ENCODE peak calls at places on chromosomes 5 and 9, in five cellular contexts. B, W, A, R and N are unnamed samples.
A peak's percentile ranks its signal among the peaks of the same experiment; 100 is the strongest.

GRCh38 chr5:6480133-6481051 is 31.7 kb downstream of the UBE2QL1 start:
- DNase-seq in B (peak; percentile 15), W (no peak), A (no peak), R (no peak), N (peak; percentile 8)

GRCh38 chr5:178524093-178524882 is 65.9 kb downstream of the COL23A1 start:
- DNase-seq in B (no peak), W (no peak), A (no peak), R (no peak), N (peak; percentile 63)

GRCh38 chr5:108867661-108868060 is 120.0 kb downstream of the FER start:
- DNase-seq in B (no peak), W (no peak), A (peak; percentile 73), R (no peak), N (peak; percentile 73)

GRCh38 chr5:132085686-132086085 is 12.1 kb downstream of the CSF2 start:
- DNase-seq in B (no peak), W (no peak), A (no peak), R (no peak), N (no peak)

GRCh38 chr9:7320139-7320538 is 479.4 kb downstream of the DMAC1 start:
- DNase-seq in B (no peak), W (peak; percentile 19), A (no peak), R (peak; percentile 89), N (peak; percentile 62)

GRCh38 chr5:144142030-144142825 is 28.2 kb downstream of the YIPF5 start:
- DNase-seq in B (peak; percentile 65), W (peak; percentile 36), A (peak; percentile 56), R (no peak), N (peak; percentile 59)

GRCh38 chr5:126450388-126450787 is 27.2 kb downstream of the GRAMD2B start:
- DNase-seq in B (no peak), W (no peak), A (no peak), R (no peak), N (no peak)

GRCh38 chr9:89497978-89498844 is at the start of gene SEMA4D:
- DNase-seq in B (peak; percentile 89), W (peak; percentile 95), A (peak; percentile 64), R (no peak), N (peak; percentile 85)

GRCh38 chr5:114311943-114312342 is 49.9 kb upstream of the KCNN2 start:
- DNase-seq in B (peak; percentile 83), W (no peak), A (no peak), R (no peak), N (no peak)

GRCh38 chr5:55533806-55534435 is 843 bp downstream of the PLPP1 start:
- DNase-seq in B (peak; percentile 84), W (peak; percentile 81), A (no peak), R (no peak), N (no peak)

GRCh38 chr5:8013951-8014844 is 145.2 kb downstream of the MTRR start:
- DNase-seq in B (no peak), W (no peak), A (no peak), R (no peak), N (no peak)

GRCh38 chr5:144143625-144144024 is 26.8 kb downstream of the YIPF5 start:
- DNase-seq in B (no peak), W (no peak), A (no peak), R (no peak), N (no peak)

GRCh38 chr5:152246401-152246800 is 158.7 kb downstream of the NMUR2 start:
- DNase-seq in B (peak; percentile 80), W (no peak), A (no peak), R (no peak), N (peak; percentile 31)

GRCh38 chr5:168472329-168472728 is 13.9 kb upstream of the RARS1 start:
- DNase-seq in B (no peak), W (no peak), A (no peak), R (peak; percentile 92), N (no peak)

GRCh38 chr5:142432961-142433360 is 108.1 kb upstream of the SPRY4 start:
- DNase-seq in B (no peak), W (no peak), A (no peak), R (no peak), N (peak; percentile 11)

GRCh38 chr9:137461663-137462395 is 2.7 kb upstream of the NSMF start:
- DNase-seq in B (peak; percentile 93), W (no peak), A (no peak), R (no peak), N (peak; percentile 87)

GRCh38 chr5:93299596-93300308 is 281.3 kb downstream of the NR2F1-AS1 start:
- DNase-seq in B (peak; percentile 95), W (no peak), A (no peak), R (no peak), N (no peak)

GRCh38 chr5:135457424-135458071 is 5.4 kb upstream of the TIFAB start:
- DNase-seq in B (peak; percentile 81), W (peak; percentile 80), A (peak; percentile 42), R (no peak), N (peak; percentile 90)

GRCh38 chr5:51225671-51226419 is 157.4 kb upstream of the ISL1 start:
- DNase-seq in B (peak; percentile 18), W (no peak), A (no peak), R (no peak), N (no peak)

GRCh38 chr5:64861281-64861680 is 92.6 kb downstream of the CWC27 start:
- DNase-seq in B (no peak), W (no peak), A (no peak), R (no peak), N (no peak)

GRCh38 chr5:88889165-88890069 is 6.4 kb upstream of the MEF2C start:
- DNase-seq in B (peak; percentile 66), W (peak; percentile 70), A (peak; percentile 53), R (no peak), N (no peak)

GRCh38 chr9:98314381-98315066 is 59.1 kb upstream of the TBC1D2 start:
- DNase-seq in B (no peak), W (no peak), A (peak; percentile 4), R (peak; percentile 24), N (peak; percentile 61)

GRCh38 chr5:82707741-82708140 is 369.5 kb downstream of the TMEM167A start:
- DNase-seq in B (no peak), W (no peak), A (no peak), R (no peak), N (no peak)

GRCh38 chr5:30117134-30117533 is 1076.4 kb upstream of the CDH6 start:
- DNase-seq in B (no peak), W (no peak), A (no peak), R (no peak), N (no peak)

GRCh38 chr5:73030531-73030930 is 74.7 kb downstream of the FCHO2 start:
- DNase-seq in B (no peak), W (no peak), A (no peak), R (no peak), N (no peak)

GRCh38 chr9:87405677-87406544 is 91.8 kb upstream of the DAPK1 start:
- DNase-seq in B (no peak), W (no peak), A (no peak), R (peak; percentile 23), N (no peak)

GRCh38 chr9:17862081-17862480 is 283.2 kb downstream of the SH3GL2 start:
- DNase-seq in B (no peak), W (no peak), A (no peak), R (no peak), N (no peak)

GRCh38 chr5:154611341-154611767 is 133.3 kb upstream of the HAND1 start:
- DNase-seq in B (peak; percentile 45), W (no peak), A (no peak), R (no peak), N (no peak)

GRCh38 chr5:99099691-99100090 is 170.9 kb upstream of the CHD1 start:
- DNase-seq in B (peak; percentile 35), W (no peak), A (no peak), R (no peak), N (no peak)

GRCh38 chr9:107213561-107214028 is 69.5 kb upstream of the RAD23B start:
- DNase-seq in B (no peak), W (no peak), A (no peak), R (peak; percentile 68), N (peak; percentile 83)

GRCh38 chr9:96719538-96720315 is 58.2 kb downstream of the ZNF510 start:
- DNase-seq in B (no peak), W (peak; percentile 15), A (no peak), R (no peak), N (no peak)

GRCh38 chr5:142012792-142013388 is at the start of gene GNPDA1:
- DNase-seq in B (peak; percentile 76), W (peak; percentile 94), A (peak; percentile 66), R (peak; percentile 7), N (peak; percentile 67)

GRCh38 chr5:124301222-124301621 is 445.2 kb downstream of the ZNF608 start:
- DNase-seq in B (no peak), W (no peak), A (no peak), R (no peak), N (no peak)